ENCODE peak calls at places on chromosomes 12 and 14, in five cellular contexts. J, F, T, C and N are unnamed samples.

GRCh38 chr12:131893605-131894312 is 663 bp upstream of the ULK1 start:
- DNase-seq in J (no peak), F (no peak), T (no peak), C (no peak), N (no peak)

GRCh38 chr12:69755302-69755701 is 16.6 kb downstream of the RAB3IP start:
- DNase-seq in J (no peak), F (no peak), T (no peak), C (no peak), N (no peak)

GRCh38 chr14:69090187-69090789 is 62.6 kb downstream of the DCAF5 start:
- DNase-seq in J (peak), F (no peak), T (peak), C (peak), N (peak)

GRCh38 chr14:23121401-23121800 is 2.3 kb upstream of the CEBPE start:
- DNase-seq in J (peak), F (no peak), T (no peak), C (peak), N (no peak)

GRCh38 chr12:116397148-116397547 is 119.7 kb upstream of the MED13L start:
- DNase-seq in J (no peak), F (no peak), T (no peak), C (no peak), N (no peak)

GRCh38 chr12:97313471-97314190 is 149.0 kb upstream of the RMST start:
- DNase-seq in J (peak), F (no peak), T (no peak), C (peak), N (no peak)

GRCh38 chr12:98188649-98189048 is 326.7 kb upstream of the TMPO start:
- DNase-seq in J (no peak), F (no peak), T (no peak), C (peak), N (no peak)

GRCh38 chr12:3305464-3305863 is 185.5 kb upstream of the PRMT8 start:
- DNase-seq in J (no peak), F (no peak), T (no peak), C (no peak), N (no peak)

GRCh38 chr12:481422-481821 is 21.7 kb downstream of the B4GALNT3 start:
- DNase-seq in J (no peak), F (no peak), T (no peak), C (peak), N (no peak)

GRCh38 chr14:60679566-60680258 is 30.4 kb upstream of the SIX1 start:
- DNase-seq in J (no peak), F (no peak), T (no peak), C (no peak), N (no peak)

GRCh38 chr14:54498579-54498978 is 9.8 kb upstream of the GMFB start:
- DNase-seq in J (no peak), F (no peak), T (no peak), C (no peak), N (no peak)

GRCh38 chr14:104333903-104334811 is 195.8 kb downstream of the KIF26A start:
- DNase-seq in J (no peak), F (no peak), T (no peak), C (no peak), N (no peak)